ENCODE peak calls at places on chromosomes 4 and X, in six cellular contexts. V, T, Y, M, P and O are unnamed samples.

GRCh38 chr4:16225139-16225538 is 1.1 kb downstream of the TAPT1 start:
- DNase-seq in V (no peak), T (no peak), Y (peak; percentile 10), M (no peak), P (peak; percentile 27), O (no peak)

GRCh38 chrX:113868169-113868568 is 715.7 kb upstream of the HTR2C start:
- DNase-seq in V (no peak), T (no peak), Y (no peak), M (no peak), P (peak; percentile 12), O (no peak)

GRCh38 chr4:1810765-1811164 is 17.7 kb downstream of the FGFR3 start:
- DNase-seq in V (no peak), T (no peak), Y (no peak), M (no peak), P (no peak), O (no peak)

GRCh38 chrX:55450259-55450658 is 1.7 kb upstream of the MAGEH1 start:
- DNase-seq in V (peak; percentile 13), T (peak; percentile 33), Y (peak; percentile 19), M (no peak), P (no peak), O (no peak)

GRCh38 chr4:157128395-157128794 is 52.4 kb downstream of the GLRB start:
- DNase-seq in V (peak; percentile 16), T (no peak), Y (peak; percentile 50), M (no peak), P (peak; percentile 69), O (no peak)

GRCh38 chr4:89283975-89284556 is 23.5 kb downstream of the GPRIN3 start:
- DNase-seq in V (no peak), T (no peak), Y (no peak), M (no peak), P (no peak), O (no peak)

GRCh38 chrX:117002981-117003380 is 540.2 kb upstream of the CT83 start:
- DNase-seq in V (no peak), T (no peak), Y (no peak), M (no peak), P (no peak), O (no peak)

GRCh38 chr4:90951037-90951436 is 823.8 kb downstream of the CCSER1 start:
- DNase-seq in V (no peak), T (no peak), Y (peak; percentile 92), M (no peak), P (no peak), O (no peak)

GRCh38 chrX:138858438-138858837 is 146.9 kb upstream of the FGF13 start:
- DNase-seq in V (no peak), T (no peak), Y (peak; percentile 76), M (no peak), P (peak; percentile 74), O (no peak)

GRCh38 chr4:140048419-140049022 is 105.5 kb downstream of the MAML3 start:
- DNase-seq in V (no peak), T (no peak), Y (peak; percentile 3), M (no peak), P (no peak), O (no peak)

GRCh38 chr4:172547724-172548123 is 620.9 kb upstream of the GALNT7 start:
- DNase-seq in V (no peak), T (no peak), Y (no peak), M (no peak), P (peak; percentile 13), O (no peak)

GRCh38 chr4:7959066-7959465 is 19.4 kb upstream of the AFAP1 start:
- DNase-seq in V (no peak), T (no peak), Y (no peak), M (no peak), P (peak; percentile 71), O (no peak)

GRCh38 chr4:151922306-151922705 is 161.5 kb upstream of the GATB start:
- DNase-seq in V (no peak), T (no peak), Y (peak; percentile 55), M (no peak), P (no peak), O (no peak)

GRCh38 chrX:152733261-152733975 is at the start of the genes CSAG1 and MAGEA12:
- DNase-seq in V (no peak), T (no peak), Y (no peak), M (no peak), P (no peak), O (no peak)

GRCh38 chr4:183618681-183619080 is 40.3 kb downstream of the RWDD4 start:
- DNase-seq in V (peak; percentile 32), T (peak; percentile 64), Y (no peak), M (no peak), P (no peak), O (no peak)

GRCh38 chr4:60562353-60562752 is 637.8 kb upstream of the ADGRL3 start:
- DNase-seq in V (no peak), T (peak; percentile 16), Y (no peak), M (no peak), P (no peak), O (no peak)

GRCh38 chr4:48653217-48654014 is 126.7 kb downstream of the FRYL start:
- DNase-seq in V (peak; percentile 18), T (peak; percentile 20), Y (no peak), M (no peak), P (peak; percentile 50), O (no peak)

GRCh38 chr4:84456157-84456556 is 42.9 kb downstream of the NKX6-1 start:
- DNase-seq in V (no peak), T (no peak), Y (no peak), M (no peak), P (no peak), O (no peak)

GRCh38 chrX:53318766-53319353 is 37.5 kb upstream of the IQSEC2 start:
- DNase-seq in V (no peak), T (no peak), Y (no peak), M (no peak), P (no peak), O (no peak)

GRCh38 chr4:104381729-104382128 is 113.0 kb downstream of the CXXC4 start:
- DNase-seq in V (no peak), T (no peak), Y (no peak), M (no peak), P (no peak), O (no peak)

GRCh38 chr4:135122457-135122856 is 920.9 kb upstream of the PABPC4L start:
- DNase-seq in V (no peak), T (no peak), Y (no peak), M (no peak), P (no peak), O (no peak)

GRCh38 chr4:152032722-152033131 is 271.9 kb upstream of the GATB start:
- DNase-seq in V (no peak), T (no peak), Y (peak; percentile 36), M (no peak), P (no peak), O (no peak)

GRCh38 chr4:41174444-41174843 is 39.9 kb downstream of the APBB2 start:
- DNase-seq in V (no peak), T (no peak), Y (no peak), M (no peak), P (no peak), O (no peak)

GRCh38 chr4:58510652-58511051 is 1400.5 kb upstream of the IGFBP7 start:
- DNase-seq in V (no peak), T (no peak), Y (no peak), M (no peak), P (no peak), O (no peak)

GRCh38 chrX:108018659-108019381 is 26.0 kb upstream of the VSIG1 start:
- DNase-seq in V (no peak), T (no peak), Y (peak; percentile 63), M (no peak), P (no peak), O (no peak)

GRCh38 chrX:155188786-155189185 is 27.5 kb upstream of the VBP1 start:
- DNase-seq in V (no peak), T (no peak), Y (no peak), M (no peak), P (no peak), O (no peak)

GRCh38 chr4:113278324-113278934 is 229.0 kb downstream of the ANK2 start:
- DNase-seq in V (peak; percentile 62), T (peak; percentile 85), Y (peak; percentile 74), M (peak; percentile 31), P (peak; percentile 88), O (no peak)
- H3K4me1 ChIP-seq in V (no peaks in the 10 kb centered on the region), T (no peaks in the 10 kb centered on the region), Y (no peaks in the 10 kb centered on the region), M (no peaks in the 10 kb centered on the region), P (no peaks in the 10 kb centered on the region), O (no peaks in the 10 kb centered on the region)

GRCh38 chrX:150268839-150269238 is 94.3 kb upstream of the MAMLD1 start:
- DNase-seq in V (no peak), T (no peak), Y (no peak), M (no peak), P (no peak), O (no peak)
- TF ChIP-seq CTCF in V (no peak), T (no peak), Y (no peak), M (no peak), P (no peak), O (no peak)

GRCh38 chr4:6259886-6260285 is 9.8 kb upstream of the WFS1 start:
- DNase-seq in V (no peak), T (no peak), Y (no peak), M (no peak), P (no peak), O (no peak)

GRCh38 chr4:6265546-6265945 is 4.1 kb upstream of the WFS1 start:
- DNase-seq in V (no peak), T (no peak), Y (no peak), M (no peak), P (no peak), O (no peak)

GRCh38 chr4:6263541-6264540 is 5.8 kb upstream of the WFS1 start:
- DNase-seq in V (no peak), T (peak; percentile 67), Y (peak; percentile 61), M (no peak), P (no peak), O (no peak)

GRCh38 chr4:6262176-6262575 is 7.5 kb upstream of the WFS1 start:
- DNase-seq in V (no peak), T (no peak), Y (no peak), M (no peak), P (no peak), O (no peak)

DNA sequence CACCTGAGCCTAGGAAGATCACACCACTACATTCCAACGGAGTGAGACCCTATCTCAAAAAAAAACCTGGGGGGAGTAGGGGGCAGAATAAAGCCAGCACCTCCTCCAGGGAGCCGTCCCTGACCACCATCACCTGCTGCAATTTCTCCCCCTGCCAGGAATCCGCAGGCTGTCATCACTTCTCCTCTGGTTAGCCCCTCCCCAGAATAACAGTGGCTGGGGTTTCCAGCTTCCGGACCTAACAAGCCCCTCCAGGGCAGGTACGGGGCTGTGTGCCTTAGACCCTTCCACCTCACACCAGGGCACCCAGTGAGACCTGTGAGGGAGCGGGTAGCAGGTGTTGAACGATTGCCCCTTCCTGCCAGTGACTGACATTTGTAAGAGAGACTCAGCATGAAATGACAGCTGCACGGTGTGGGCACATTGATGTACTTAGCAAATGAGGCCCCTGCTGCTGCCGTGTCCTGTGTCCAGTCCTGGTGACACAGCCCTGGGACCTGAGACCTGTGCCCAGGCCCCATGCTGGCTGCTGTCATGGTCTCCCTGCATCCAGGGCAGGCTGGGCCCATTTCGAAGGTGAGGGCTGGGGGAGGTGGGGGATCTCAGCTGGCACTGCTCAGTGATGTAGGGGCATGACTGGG is 6.7 kb upstream of the WFS1 start:
- DNase-seq in V (no peak), T (no peak), Y (no peak), M (no peak), P (no peak), O (no peak)
- H3K4me1 ChIP-seq in V (no peaks in the 10 kb centered on the region), T (peaks cover 8% of the 10 kb centered on the region), Y (no peaks in the 10 kb centered on the region), M (no peaks in the 10 kb centered on the region), P (peaks cover 8% of the 10 kb centered on the region), O (peaks cover under 1% of the 10 kb centered on the region)

GRCh38 chr4:125789018-125789417 is 474.3 kb downstream of the FAT4 start:
- DNase-seq in V (no peak), T (no peak), Y (no peak), M (no peak), P (no peak), O (no peak)

GRCh38 chr4:125784741-125785140 is 470.0 kb downstream of the FAT4 start:
- DNase-seq in V (no peak), T (no peak), Y (no peak), M (no peak), P (no peak), O (no peak)

GRCh38 chr4:125787707-125788106 is 473.0 kb downstream of the FAT4 start:
- DNase-seq in V (no peak), T (no peak), Y (no peak), M (no peak), P (no peak), O (no peak)
- TF ChIP-seq CTCF in V (no peak), T (no peak), Y (no peak), M (no peak), P (no peak), O (no peak)